ENCODE peak calls at places on chromosomes 4 and X, in eight cellular contexts. One of them, this sample, is unnamed.
A peak's percentile ranks its signal among the peaks of the same experiment; 100 is the strongest.

GRCh38 chr4:121025540-121025939 is 46.8 kb downstream of the NDNF start:
- DNase-seq in lung: no peak
- DNase-seq in keratinocyte: no peak
- DNase-seq in cardiac muscle cell: no peak
- DNase-seq in SJSA1: no peak
- DNase-seq in heart left ventricle: no peak
- DNase-seq in suprapubic skin: no peak
- DNase-seq in GM23248: no peak
- DNase-seq in this sample: no peak

GRCh38 chr4:186643501-186644315 is 79.9 kb downstream of the FAT1 start:
- DNase-seq in lung: no peak
- DNase-seq in keratinocyte: no peak
- DNase-seq in cardiac muscle cell: no peak
- DNase-seq in SJSA1: peak; percentile 40
- DNase-seq in heart left ventricle: no peak
- DNase-seq in suprapubic skin: no peak
- DNase-seq in GM23248: peak; percentile 81
- DNase-seq in this sample: no peak

GRCh38 chr4:88765729-88766128 is 68.1 kb upstream of the NAP1L5 start:
- DNase-seq in lung: no peak
- DNase-seq in keratinocyte: no peak
- DNase-seq in cardiac muscle cell: no peak
- DNase-seq in SJSA1: peak; percentile 39
- DNase-seq in heart left ventricle: peak; percentile 56
- DNase-seq in suprapubic skin: no peak
- DNase-seq in GM23248: peak; percentile 89
- DNase-seq in this sample: no peak

GRCh38 chrX:41276661-41277506 is 57.1 kb upstream of the DDX3X start:
- DNase-seq in lung: no peak
- DNase-seq in keratinocyte: no peak
- DNase-seq in cardiac muscle cell: no peak
- DNase-seq in SJSA1: no peak
- DNase-seq in heart left ventricle: no peak
- DNase-seq in suprapubic skin: no peak
- DNase-seq in GM23248: no peak
- DNase-seq in this sample: no peak

GRCh38 chr4:20313237-20314030 is 61.7 kb downstream of the SLIT2 start:
- DNase-seq in lung: no peak
- DNase-seq in keratinocyte: no peak
- DNase-seq in cardiac muscle cell: peak; percentile 67
- DNase-seq in SJSA1: no peak
- DNase-seq in heart left ventricle: no peak
- DNase-seq in suprapubic skin: no peak
- DNase-seq in GM23248: no peak
- DNase-seq in this sample: no peak

GRCh38 chr4:107392951-107393350 is 327.1 kb downstream of the PAPSS1 start:
- DNase-seq in lung: no peak
- DNase-seq in keratinocyte: no peak
- DNase-seq in cardiac muscle cell: no peak
- DNase-seq in SJSA1: peak; percentile 11
- DNase-seq in heart left ventricle: no peak
- DNase-seq in suprapubic skin: peak; percentile 73
- DNase-seq in GM23248: peak; percentile 68
- DNase-seq in this sample: no peak

GRCh38 chrX:55778322-55778721 is 60.8 kb downstream of the RRAGB start:
- DNase-seq in lung: no peak
- DNase-seq in keratinocyte: no peak
- DNase-seq in cardiac muscle cell: no peak
- DNase-seq in SJSA1: no peak
- DNase-seq in heart left ventricle: no peak
- DNase-seq in suprapubic skin: no peak
- DNase-seq in GM23248: peak; percentile 14
- DNase-seq in this sample: no peak

GRCh38 chr4:6298035-6298434 is 28.4 kb downstream of the WFS1 start:
- DNase-seq in lung: no peak
- DNase-seq in keratinocyte: no peak
- DNase-seq in cardiac muscle cell: no peak
- DNase-seq in SJSA1: no peak
- DNase-seq in heart left ventricle: no peak
- DNase-seq in suprapubic skin: no peak
- DNase-seq in GM23248: no peak
- DNase-seq in this sample: no peak

GRCh38 chrX:46228389-46228788 is 316.8 kb downstream of the ZNF674 start:
- DNase-seq in lung: no peak
- DNase-seq in keratinocyte: no peak
- DNase-seq in cardiac muscle cell: no peak
- DNase-seq in SJSA1: no peak
- DNase-seq in heart left ventricle: no peak
- DNase-seq in suprapubic skin: no peak
- DNase-seq in GM23248: no peak
- DNase-seq in this sample: no peak

GRCh38 chr4:86184216-86184915 is 175.5 kb downstream of the MAPK10 start:
- DNase-seq in lung: no peak
- DNase-seq in keratinocyte: no peak
- DNase-seq in cardiac muscle cell: no peak
- DNase-seq in SJSA1: no peak
- DNase-seq in heart left ventricle: no peak
- DNase-seq in suprapubic skin: no peak
- DNase-seq in GM23248: peak; percentile 43
- DNase-seq in this sample: no peak

GRCh38 chr4:163895369-163896005 is 401.0 kb downstream of the TMA16 start:
- DNase-seq in lung: no peak
- DNase-seq in keratinocyte: no peak
- DNase-seq in cardiac muscle cell: no peak
- DNase-seq in SJSA1: no peak
- DNase-seq in heart left ventricle: no peak
- DNase-seq in suprapubic skin: no peak
- DNase-seq in GM23248: no peak
- DNase-seq in this sample: peak; percentile 0

GRCh38 chr4:36979494-36979893 is 265.0 kb upstream of the NWD2 start:
- DNase-seq in lung: no peak
- DNase-seq in keratinocyte: no peak
- DNase-seq in cardiac muscle cell: no peak
- DNase-seq in SJSA1: no peak
- DNase-seq in heart left ventricle: no peak
- DNase-seq in suprapubic skin: no peak
- DNase-seq in GM23248: no peak
- DNase-seq in this sample: no peak

GRCh38 chrX:136171420-136171819 is 24.1 kb downstream of the FHL1 start:
- DNase-seq in lung: no peak
- DNase-seq in keratinocyte: no peak
- DNase-seq in cardiac muscle cell: no peak
- DNase-seq in SJSA1: no peak
- DNase-seq in heart left ventricle: no peak
- DNase-seq in suprapubic skin: no peak
- DNase-seq in GM23248: no peak
- DNase-seq in this sample: no peak

GRCh38 chr4:27087306-27088045 is 226.8 kb downstream of the STIM2 start:
- DNase-seq in lung: no peak
- DNase-seq in keratinocyte: no peak
- DNase-seq in cardiac muscle cell: no peak
- DNase-seq in SJSA1: no peak
- DNase-seq in heart left ventricle: no peak
- DNase-seq in suprapubic skin: no peak
- DNase-seq in GM23248: no peak
- DNase-seq in this sample: no peak

GRCh38 chr4:86511590-86511989 is 82.5 kb upstream of the PTPN13 start:
- DNase-seq in lung: no peak
- DNase-seq in keratinocyte: no peak
- DNase-seq in cardiac muscle cell: no peak
- DNase-seq in SJSA1: no peak
- DNase-seq in heart left ventricle: no peak
- DNase-seq in suprapubic skin: no peak
- DNase-seq in GM23248: no peak
- DNase-seq in this sample: no peak

GRCh38 chr4:150938417-150938816 is 76.7 kb downstream of the LRBA start:
- DNase-seq in lung: no peak
- DNase-seq in keratinocyte: no peak
- DNase-seq in cardiac muscle cell: peak; percentile 14
- DNase-seq in SJSA1: no peak
- DNase-seq in heart left ventricle: no peak
- DNase-seq in suprapubic skin: no peak
- DNase-seq in GM23248: no peak
- DNase-seq in this sample: no peak

GRCh38 chrX:66360894-66361293 is 196.8 kb downstream of the HEPH start:
- DNase-seq in lung: no peak
- DNase-seq in keratinocyte: no peak
- DNase-seq in cardiac muscle cell: no peak
- DNase-seq in SJSA1: no peak
- DNase-seq in heart left ventricle: no peak
- DNase-seq in suprapubic skin: no peak
- DNase-seq in GM23248: no peak
- DNase-seq in this sample: no peak

GRCh38 chr4:36349904-36350554 is 68.6 kb downstream of the DTHD1 start:
- DNase-seq in lung: peak; percentile 42
- DNase-seq in keratinocyte: no peak
- DNase-seq in cardiac muscle cell: no peak
- DNase-seq in SJSA1: no peak
- DNase-seq in heart left ventricle: no peak
- DNase-seq in suprapubic skin: no peak
- DNase-seq in GM23248: no peak
- DNase-seq in this sample: no peak

GRCh38 chrX:53678667-53679066 is 7.9 kb downstream of the HUWE1 start:
- DNase-seq in lung: no peak
- DNase-seq in keratinocyte: no peak
- DNase-seq in cardiac muscle cell: no peak
- DNase-seq in SJSA1: no peak
- DNase-seq in heart left ventricle: no peak
- DNase-seq in suprapubic skin: no peak
- DNase-seq in GM23248: peak; percentile 38
- DNase-seq in this sample: no peak

GRCh38 chrX:141815904-141816303 is 22.2 kb upstream of the MAGEC3 start:
- DNase-seq in lung: no peak
- DNase-seq in keratinocyte: no peak
- DNase-seq in cardiac muscle cell: no peak
- DNase-seq in SJSA1: no peak
- DNase-seq in heart left ventricle: no peak
- DNase-seq in suprapubic skin: no peak
- DNase-seq in GM23248: no peak
- DNase-seq in this sample: no peak

GRCh38 chrX:82362990-82363389 is 1145.1 kb upstream of the POU3F4 start:
- DNase-seq in lung: no peak
- DNase-seq in keratinocyte: no peak
- DNase-seq in cardiac muscle cell: no peak
- DNase-seq in SJSA1: no peak
- DNase-seq in heart left ventricle: no peak
- DNase-seq in suprapubic skin: no peak
- DNase-seq in GM23248: no peak
- DNase-seq in this sample: no peak

DNA sequence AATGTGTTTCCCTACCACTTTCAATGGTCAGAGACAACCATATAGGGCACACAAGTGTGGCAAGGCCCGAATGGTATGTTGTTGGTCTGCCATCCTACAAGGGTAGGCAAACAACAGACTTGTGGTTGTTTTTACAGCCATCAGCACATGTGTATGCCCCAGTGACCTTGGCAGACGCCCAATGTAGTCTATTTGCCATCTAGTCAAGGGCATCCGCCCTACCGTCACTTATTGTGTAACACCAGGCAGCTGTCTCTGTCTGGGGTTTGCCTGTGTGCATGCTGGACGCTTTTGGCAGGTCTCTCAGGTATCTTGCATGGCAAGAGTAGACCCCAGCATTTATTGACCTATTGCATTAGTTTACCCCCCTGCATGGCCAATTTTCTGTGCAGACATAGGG is 1145.5 kb upstream of the POU3F4 start:
- DNase-seq in lung: no peak
- DNase-seq in keratinocyte: no peak
- DNase-seq in cardiac muscle cell: no peak
- DNase-seq in SJSA1: no peak
- DNase-seq in heart left ventricle: no peak
- DNase-seq in suprapubic skin: no peak
- DNase-seq in GM23248: no peak
- DNase-seq in this sample: no peak
- H3K4me1 ChIP-seq in lung: no peaks in the 10 kb centered on the region
- H3K4me1 ChIP-seq in keratinocyte: no peaks in the 10 kb centered on the region
- H3K4me1 ChIP-seq in cardiac muscle cell: no peaks in the 10 kb centered on the region
- H3K4me1 ChIP-seq in SJSA1: no peaks in the 10 kb centered on the region
- H3K4me1 ChIP-seq in heart left ventricle: no peaks in the 10 kb centered on the region
- H3K4me1 ChIP-seq in suprapubic skin: no peaks in the 10 kb centered on the region
- H3K4me1 ChIP-seq in GM23248: no peaks in the 10 kb centered on the region
- H3K4me1 ChIP-seq in this sample: no peaks in the 10 kb centered on the region

GRCh38 chrX:12971282-12972003 is 3.5 kb upstream of the TMSB4X start:
- DNase-seq in lung: no peak
- DNase-seq in keratinocyte: no peak
- DNase-seq in cardiac muscle cell: no peak
- DNase-seq in SJSA1: no peak
- DNase-seq in heart left ventricle: peak; percentile 52
- DNase-seq in suprapubic skin: peak; percentile 72
- DNase-seq in GM23248: no peak
- DNase-seq in this sample: no peak
- H3K27ac ChIP-seq in lung: peak overlapping the region; percentile 54
- H3K27ac ChIP-seq in keratinocyte: no peak overlapping the region
- H3K27ac ChIP-seq in cardiac muscle cell: no peak overlapping the region
- H3K27ac ChIP-seq in SJSA1: no peak overlapping the region
- H3K27ac ChIP-seq in heart left ventricle: peak overlapping the region; percentile 97
- H3K27ac ChIP-seq in suprapubic skin: peak overlapping the region; percentile 75
- H3K27ac ChIP-seq in GM23248: no peak overlapping the region
- H3K27ac ChIP-seq in this sample: peak overlapping the region; percentile 78

GRCh38 chrX:150508018-150508417 is 60.4 kb upstream of the MTM1 start:
- DNase-seq in lung: no peak
- DNase-seq in keratinocyte: no peak
- DNase-seq in cardiac muscle cell: no peak
- DNase-seq in SJSA1: no peak
- DNase-seq in heart left ventricle: no peak
- DNase-seq in suprapubic skin: no peak
- DNase-seq in GM23248: peak; percentile 9
- DNase-seq in this sample: no peak
- H3K4me1 ChIP-seq in lung: peaks cover 17% of the 10 kb centered on the region
- H3K4me1 ChIP-seq in keratinocyte: peaks cover 11% of the 10 kb centered on the region
- H3K4me1 ChIP-seq in cardiac muscle cell: no peaks in the 10 kb centered on the region
- H3K4me1 ChIP-seq in SJSA1: no peaks in the 10 kb centered on the region
- H3K4me1 ChIP-seq in heart left ventricle: peaks cover 13% of the 10 kb centered on the region
- H3K4me1 ChIP-seq in suprapubic skin: peaks cover 25% of the 10 kb centered on the region
- H3K4me1 ChIP-seq in GM23248: peaks cover 30% of the 10 kb centered on the region
- H3K4me1 ChIP-seq in this sample: no peaks in the 10 kb centered on the region

GRCh38 chrX:8846271-8846670 is 45.1 kb upstream of the FAM9A start:
- DNase-seq in lung: no peak
- DNase-seq in keratinocyte: no peak
- DNase-seq in cardiac muscle cell: no peak
- DNase-seq in SJSA1: no peak
- DNase-seq in heart left ventricle: no peak
- DNase-seq in suprapubic skin: no peak
- DNase-seq in GM23248: no peak
- DNase-seq in this sample: no peak

GRCh38 chrX:8849945-8850344 is 48.8 kb upstream of the FAM9A start:
- DNase-seq in lung: no peak
- DNase-seq in keratinocyte: no peak
- DNase-seq in cardiac muscle cell: no peak
- DNase-seq in SJSA1: no peak
- DNase-seq in heart left ventricle: no peak
- DNase-seq in suprapubic skin: no peak
- DNase-seq in GM23248: no peak
- DNase-seq in this sample: no peak

GRCh38 chrX:8851487-8851886 is 50.3 kb upstream of the FAM9A start:
- DNase-seq in lung: no peak
- DNase-seq in keratinocyte: no peak
- DNase-seq in cardiac muscle cell: no peak
- DNase-seq in SJSA1: no peak
- DNase-seq in heart left ventricle: no peak
- DNase-seq in suprapubic skin: no peak
- DNase-seq in GM23248: no peak
- DNase-seq in this sample: no peak

GRCh38 chrX:8849462-8849861 is 48.3 kb upstream of the FAM9A start:
- DNase-seq in lung: no peak
- DNase-seq in keratinocyte: no peak
- DNase-seq in cardiac muscle cell: no peak
- DNase-seq in SJSA1: no peak
- DNase-seq in heart left ventricle: no peak
- DNase-seq in suprapubic skin: no peak
- DNase-seq in GM23248: no peak
- DNase-seq in this sample: no peak

GRCh38 chrX:8848921-8849320 is 47.7 kb upstream of the FAM9A start:
- DNase-seq in lung: no peak
- DNase-seq in keratinocyte: no peak
- DNase-seq in cardiac muscle cell: no peak
- DNase-seq in SJSA1: no peak
- DNase-seq in heart left ventricle: no peak
- DNase-seq in suprapubic skin: no peak
- DNase-seq in GM23248: peak; percentile 39
- DNase-seq in this sample: no peak
- H3K27ac ChIP-seq in lung: no peak overlapping the region
- H3K27ac ChIP-seq in keratinocyte: peak overlapping the region; percentile 39
- H3K27ac ChIP-seq in cardiac muscle cell: no peak overlapping the region
- H3K27ac ChIP-seq in SJSA1: no peak overlapping the region
- H3K27ac ChIP-seq in heart left ventricle: no peak overlapping the region
- H3K27ac ChIP-seq in suprapubic skin: no peak overlapping the region
- H3K27ac ChIP-seq in GM23248: no peak overlapping the region
- H3K27ac ChIP-seq in this sample: no peak overlapping the region